ENCODE peak calls at places on chromosomes 12 and 14, in six cellular contexts. One of them, this sample, is unnamed.

GRCh38 chr14:88454886-88455285 is 69.4 kb downstream of the SPATA7 start:
- DNase-seq in SK-N-SH: no peak
- DNase-seq in K562: no peak
- DNase-seq in HCT116: no peak
- DNase-seq in HepG2: no peak
- DNase-seq in H1: no peak
- DNase-seq in this sample: no peak

GRCh38 chr14:102034301-102034700 is 52.5 kb downstream of the HSP90AA1 start:
- DNase-seq in SK-N-SH: no peak
- DNase-seq in K562: no peak
- DNase-seq in HCT116: no peak
- DNase-seq in HepG2: no peak
- DNase-seq in H1: no peak
- DNase-seq in this sample: no peak

GRCh38 chr12:58803893-58804292 is 116.4 kb downstream of the LRIG3 start:
- DNase-seq in SK-N-SH: no peak
- DNase-seq in K562: no peak
- DNase-seq in HCT116: no peak
- DNase-seq in HepG2: no peak
- DNase-seq in H1: no peak
- DNase-seq in this sample: no peak

GRCh38 chr12:107127482-107128185 is 34.3 kb upstream of the CRY1 start:
- DNase-seq in SK-N-SH: no peak
- DNase-seq in K562: no peak
- DNase-seq in HCT116: no peak
- DNase-seq in HepG2: no peak
- DNase-seq in H1: no peak
- DNase-seq in this sample: no peak

GRCh38 chr14:55604467-55604866 is 24.5 kb downstream of the KTN1 start:
- DNase-seq in SK-N-SH: no peak
- DNase-seq in K562: no peak
- DNase-seq in HCT116: no peak
- DNase-seq in HepG2: no peak
- DNase-seq in H1: no peak
- DNase-seq in this sample: no peak

GRCh38 chr14:22040781-22041125 is 367.1 kb upstream of the OR4E1 start:
- DNase-seq in SK-N-SH: no peak
- DNase-seq in K562: no peak
- DNase-seq in HCT116: no peak
- DNase-seq in HepG2: no peak
- DNase-seq in H1: no peak
- DNase-seq in this sample: no peak

GRCh38 chr14:63981569-63981968 is 128.8 kb downstream of the SYNE2 start:
- DNase-seq in SK-N-SH: no peak
- DNase-seq in K562: no peak
- DNase-seq in HCT116: no peak
- DNase-seq in HepG2: no peak
- DNase-seq in H1: no peak
- DNase-seq in this sample: no peak

GRCh38 chr12:59100585-59100984 is 180.3 kb upstream of the LRIG3 start:
- DNase-seq in SK-N-SH: no peak
- DNase-seq in K562: no peak
- DNase-seq in HCT116: no peak
- DNase-seq in HepG2: no peak
- DNase-seq in H1: no peak
- DNase-seq in this sample: no peak

GRCh38 chr12:127145929-127146789 is 1120.8 kb upstream of the TMEM132C start:
- DNase-seq in SK-N-SH: peak; percentile 98
- DNase-seq in K562: peak; percentile 96
- DNase-seq in HCT116: peak; percentile 28
- DNase-seq in HepG2: no peak
- DNase-seq in H1: no peak
- DNase-seq in this sample: no peak

GRCh38 chr14:67480011-67480410 is 8.5 kb downstream of the TMEM229B start:
- DNase-seq in SK-N-SH: peak; percentile 77
- DNase-seq in K562: peak; percentile 25
- DNase-seq in HCT116: no peak
- DNase-seq in HepG2: no peak
- DNase-seq in H1: no peak
- DNase-seq in this sample: peak; percentile 42

GRCh38 chr12:99119943-99120342 is 474.9 kb downstream of the APAF1 start:
- DNase-seq in SK-N-SH: no peak
- DNase-seq in K562: no peak
- DNase-seq in HCT116: no peak
- DNase-seq in HepG2: no peak
- DNase-seq in H1: no peak
- DNase-seq in this sample: no peak

GRCh38 chr12:108696996-108697290 is 34.4 kb downstream of the CORO1C start:
- DNase-seq in SK-N-SH: no peak
- DNase-seq in K562: no peak
- DNase-seq in HCT116: no peak
- DNase-seq in HepG2: no peak
- DNase-seq in H1: no peak
- DNase-seq in this sample: no peak

GRCh38 chr14:75298187-75298985 is 19.8 kb downstream of the FOS start:
- DNase-seq in SK-N-SH: no peak
- DNase-seq in K562: peak; percentile 13
- DNase-seq in HCT116: no peak
- DNase-seq in HepG2: no peak
- DNase-seq in H1: no peak
- DNase-seq in this sample: no peak

GRCh38 chr14:53879022-53879686 is 77.5 kb downstream of the BMP4 start:
- DNase-seq in SK-N-SH: no peak
- DNase-seq in K562: no peak
- DNase-seq in HCT116: no peak
- DNase-seq in HepG2: no peak
- DNase-seq in H1: no peak
- DNase-seq in this sample: no peak

GRCh38 chr12:75087656-75088055 is 122.0 kb downstream of the KCNC2 start:
- DNase-seq in SK-N-SH: no peak
- DNase-seq in K562: no peak
- DNase-seq in HCT116: peak; percentile 13
- DNase-seq in HepG2: no peak
- DNase-seq in H1: no peak
- DNase-seq in this sample: peak; percentile 22

GRCh38 chr12:13566286-13566685 is 369.8 kb downstream of the EMP1 start:
- DNase-seq in SK-N-SH: no peak
- DNase-seq in K562: no peak
- DNase-seq in HCT116: no peak
- DNase-seq in HepG2: no peak
- DNase-seq in H1: no peak
- DNase-seq in this sample: no peak

GRCh38 chr12:12017798-12018197 is 52.9 kb upstream of the BCL2L14 start:
- DNase-seq in SK-N-SH: no peak
- DNase-seq in K562: no peak
- DNase-seq in HCT116: no peak
- DNase-seq in HepG2: no peak
- DNase-seq in H1: peak; percentile 59
- DNase-seq in this sample: no peak

GRCh38 chr12:37547611-37548010 is 769.0 kb upstream of the ALG10B start:
- DNase-seq in SK-N-SH: peak; percentile 52
- DNase-seq in K562: peak; percentile 39
- DNase-seq in HCT116: no peak
- DNase-seq in HepG2: no peak
- DNase-seq in H1: no peak
- DNase-seq in this sample: peak; percentile 48

GRCh38 chr12:2284857-2285256 is 232.1 kb downstream of the CACNA1C start:
- DNase-seq in SK-N-SH: peak; percentile 86
- DNase-seq in K562: peak; percentile 20
- DNase-seq in HCT116: peak; percentile 37
- DNase-seq in HepG2: peak; percentile 29
- DNase-seq in H1: peak; percentile 91
- DNase-seq in this sample: no peak

GRCh38 chr12:41142376-41142775 is 45.7 kb upstream of the PDZRN4 start:
- DNase-seq in SK-N-SH: no peak
- DNase-seq in K562: no peak
- DNase-seq in HCT116: no peak
- DNase-seq in HepG2: no peak
- DNase-seq in H1: no peak
- DNase-seq in this sample: no peak

GRCh38 chr14:74134484-74134883 is 49.7 kb downstream of the LIN52 start:
- DNase-seq in SK-N-SH: no peak
- DNase-seq in K562: no peak
- DNase-seq in HCT116: no peak
- DNase-seq in HepG2: no peak
- DNase-seq in H1: no peak
- DNase-seq in this sample: no peak

GRCh38 chr14:74140374-74140850 is 55.7 kb downstream of the LIN52 start:
- DNase-seq in SK-N-SH: peak; percentile 60
- DNase-seq in K562: no peak
- DNase-seq in HCT116: no peak
- DNase-seq in HepG2: no peak
- DNase-seq in H1: no peak
- DNase-seq in this sample: no peak

GRCh38 chr14:74133833-74134481 is 49.2 kb downstream of the LIN52 start:
- DNase-seq in SK-N-SH: no peak
- DNase-seq in K562: no peak
- DNase-seq in HCT116: no peak
- DNase-seq in HepG2: peak; percentile 35
- DNase-seq in H1: no peak
- DNase-seq in this sample: no peak

DNA sequence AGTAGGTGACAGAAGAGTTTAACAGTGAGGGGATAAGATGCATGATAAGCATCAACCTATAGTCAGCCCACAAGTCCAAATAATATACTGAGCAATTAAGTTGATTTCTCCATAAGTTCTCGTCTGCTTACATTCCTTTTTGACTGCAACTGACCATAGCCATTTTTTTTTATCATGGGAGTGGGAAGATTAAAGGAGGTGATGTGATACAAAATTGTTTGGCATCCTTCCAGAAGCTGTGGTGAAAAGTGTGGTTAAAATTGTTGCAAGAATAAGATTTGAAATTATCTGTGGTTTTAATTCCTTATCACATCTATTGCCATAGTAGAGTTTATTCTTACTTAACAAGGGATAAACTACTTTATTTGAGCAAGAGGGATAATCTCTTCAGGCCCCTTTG is 50.6 kb downstream of the LIN52 start:
- DNase-seq in SK-N-SH: no peak
- DNase-seq in K562: no peak
- DNase-seq in HCT116: no peak
- DNase-seq in HepG2: no peak
- DNase-seq in H1: no peak
- DNase-seq in this sample: no peak
- TF ChIP-seq JUND in SK-N-SH: no peak
- TF ChIP-seq JUND in K562: no peak
- TF ChIP-seq JUND in HCT116: no peak
- TF ChIP-seq JUND in HepG2: no peak
- TF ChIP-seq JUND in H1: no peak
- TF ChIP-seq JUND in this sample: no peak

GRCh38 chr12:49624919-49625577 is 1.7 kb downstream of the PRPF40B start:
- DNase-seq in SK-N-SH: no peak
- DNase-seq in K562: no peak
- DNase-seq in HCT116: peak; percentile 7
- DNase-seq in HepG2: no peak
- DNase-seq in H1: no peak
- DNase-seq in this sample: no peak
- TF ChIP-seq JUND in SK-N-SH: no peak
- TF ChIP-seq JUND in K562: no peak
- TF ChIP-seq JUND in HCT116: peak; percentile 43
- TF ChIP-seq JUND in HepG2: no peak
- TF ChIP-seq JUND in H1: no peak
- TF ChIP-seq JUND in this sample: no peak

DNA sequence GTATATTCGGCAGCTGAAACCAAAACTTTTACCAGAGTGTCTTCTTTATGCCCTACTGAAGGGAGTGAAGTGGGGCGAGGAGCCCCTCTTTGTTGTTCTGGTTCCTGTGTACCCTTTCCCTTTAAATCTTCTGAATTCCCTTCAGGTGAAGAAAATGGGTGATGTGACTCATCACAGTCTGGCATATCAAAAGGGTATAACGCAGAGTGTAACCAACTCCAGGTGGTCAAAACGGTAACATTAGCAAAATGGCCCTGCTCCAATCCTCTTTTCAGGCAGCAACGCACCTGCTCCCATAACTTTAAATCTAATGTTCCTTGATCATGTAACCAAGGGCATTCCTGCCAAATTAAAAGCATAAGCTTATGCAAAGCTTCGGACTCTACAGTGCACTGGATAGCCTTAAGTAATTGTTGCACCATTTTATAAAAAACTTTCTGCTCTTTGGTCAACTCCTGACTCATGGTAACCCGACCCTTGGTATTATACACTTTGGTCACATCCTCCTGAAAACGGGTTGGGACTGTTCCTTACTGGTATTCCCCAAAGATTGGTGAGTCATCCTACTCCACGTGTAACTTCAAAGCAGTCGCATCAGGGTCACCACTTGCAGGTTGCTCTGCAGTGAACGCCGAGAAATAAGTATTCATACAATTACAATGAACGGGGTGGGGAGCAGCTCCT is 83.1 kb downstream of the KCNMB4 start:
- DNase-seq in SK-N-SH: no peak
- DNase-seq in K562: no peak
- DNase-seq in HCT116: peak; percentile 87
- DNase-seq in HepG2: peak; percentile 20
- DNase-seq in H1: no peak
- DNase-seq in this sample: peak; percentile 24
- TF ChIP-seq JUND in SK-N-SH: no peak
- TF ChIP-seq JUND in K562: no peak
- TF ChIP-seq JUND in HCT116: peak; percentile 93
- TF ChIP-seq JUND in HepG2: no peak
- TF ChIP-seq JUND in H1: no peak
- TF ChIP-seq JUND in this sample: no peak

DNA sequence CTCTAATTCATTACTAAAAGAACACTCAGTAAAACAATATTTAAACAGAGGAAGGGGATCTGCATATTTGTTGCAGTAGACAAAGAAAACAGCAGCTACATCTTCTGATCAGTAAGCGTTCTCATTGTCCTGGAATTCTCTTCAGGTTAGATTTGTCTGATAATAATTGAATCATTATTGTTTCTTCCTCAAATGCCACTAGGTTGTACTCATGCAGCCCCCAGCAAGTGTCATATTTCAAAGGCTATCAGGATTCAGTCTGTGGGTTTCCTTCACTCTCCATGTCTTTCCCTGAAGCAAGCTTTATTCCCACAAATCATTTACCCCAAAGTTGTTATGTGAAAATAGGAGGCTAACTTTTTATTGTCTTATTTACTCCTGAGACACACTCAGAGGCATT is 14.7 kb downstream of the PIK3C2G start:
- DNase-seq in SK-N-SH: no peak
- DNase-seq in K562: no peak
- DNase-seq in HCT116: peak; percentile 4
- DNase-seq in HepG2: no peak
- DNase-seq in H1: no peak
- DNase-seq in this sample: no peak
- TF ChIP-seq JUND in SK-N-SH: peak; percentile 49
- TF ChIP-seq JUND in K562: no peak
- TF ChIP-seq JUND in HCT116: peak; percentile 20
- TF ChIP-seq JUND in HepG2: no peak
- TF ChIP-seq JUND in H1: no peak
- TF ChIP-seq JUND in this sample: no peak

GRCh38 chr12:7345232-7345631 is 41.4 kb downstream of the ACSM4 start:
- DNase-seq in SK-N-SH: no peak
- DNase-seq in K562: no peak
- DNase-seq in HCT116: no peak
- DNase-seq in HepG2: no peak
- DNase-seq in H1: no peak
- DNase-seq in this sample: no peak
- TF ChIP-seq JUND in SK-N-SH: no peak
- TF ChIP-seq JUND in K562: no peak
- TF ChIP-seq JUND in HCT116: no peak
- TF ChIP-seq JUND in HepG2: no peak
- TF ChIP-seq JUND in H1: no peak
- TF ChIP-seq JUND in this sample: no peak

This sample was measured in T47D.